ENCODE peak calls at places on chromosomes 12 and 14, in six cellular contexts. B is adrenal gland, I is transverse colon, O is fibroblast of lung, M is colonic mucosa, X is astrocyte of the spinal cord. E is an unnamed sample.

GRCh38 chr12:2003676-2004112 is 563 bp downstream of the DCP1B start:
- DNase-seq in O (no peak), B (no peak), I (no peak), X (no peak), M (no peak), E (no peak)

GRCh38 chr12:89655851-89656250 is 52.8 kb downstream of the ATP2B1 start:
- DNase-seq in X (no peak), B (no peak), I (no peak), O (no peak), M (no peak), E (no peak)

GRCh38 chr12:75561921-75562320 is 50.5 kb upstream of the KRR1 start:
- DNase-seq in O (no peak), I (no peak), B (no peak), X (no peak), M (no peak), E (no peak)

GRCh38 chr12:57450057-57450456 is 5.0 kb upstream of the INHBE start:
- DNase-seq in B (no peak), O (no peak), I (no peak), M (no peak), X (no peak), E (no peak)

GRCh38 chr14:62015945-62016344 is 253.7 kb downstream of the SNAPC1 start:
- DNase-seq in M (no peak), O (peak), X (peak), I (no peak), B (no peak), E (peak)

GRCh38 chr14:36747411-36748184 is 85.9 kb downstream of the PAX9 start:
- DNase-seq in O (no peak), B (no peak), I (no peak), X (no peak), M (no peak), E (peak)

GRCh38 chr12:42625611-42626010 is 36.1 kb upstream of the PRICKLE1 start:
- DNase-seq in I (no peak), X (no peak), M (no peak), O (peak), B (no peak), E (no peak)

GRCh38 chr14:103231376-103232019 is 102.5 kb upstream of the EIF5 start:
- DNase-seq in B (no peak), I (no peak), M (no peak), X (no peak), O (no peak), E (no peak)

GRCh38 chr12:79847417-79847816 is 87.5 kb downstream of the PPP1R12A start:
- DNase-seq in M (no peak), X (no peak), B (no peak), I (no peak), O (no peak), E (no peak)

GRCh38 chr12:66901136-66901932 is 222.5 kb upstream of the GRIP1 start:
- DNase-seq in I (no peak), M (no peak), B (no peak), X (no peak), O (no peak), E (no peak)

GRCh38 chr12:2680676-2681039 is 114.1 kb upstream of the FKBP4 start:
- DNase-seq in B (no peak), M (no peak), I (no peak), O (no peak), X (no peak), E (no peak)

GRCh38 chr12:76144253-76144564 is 59.7 kb upstream of the NAP1L1 start:
- DNase-seq in B (no peak), I (peak), M (no peak), X (no peak), O (peak), E (peak)

GRCh38 chr14:97699026-97699425 is 901.8 kb downstream of the VRK1 start:
- DNase-seq in I (no peak), X (no peak), M (no peak), B (no peak), O (no peak), E (no peak)

GRCh38 chr14:55869397-55870049 is 248.7 kb upstream of the PELI2 start:
- DNase-seq in O (peak), B (no peak), M (no peak), X (no peak), I (no peak), E (no peak)

GRCh38 chr14:55867726-55868125 is 250.5 kb upstream of the PELI2 start:
- DNase-seq in I (no peak), B (no peak), O (peak), M (no peak), X (no peak), E (no peak)

GRCh38 chr14:55864890-55865655 is 253.1 kb upstream of the PELI2 start:
- DNase-seq in M (no peak), I (no peak), O (no peak), X (no peak), B (no peak), E (no peak)
- H3K4me3 ChIP-seq in M (no peak), I (no peak), O (no peak), X (no peak), B (no peak), E (no peak)

DNA sequence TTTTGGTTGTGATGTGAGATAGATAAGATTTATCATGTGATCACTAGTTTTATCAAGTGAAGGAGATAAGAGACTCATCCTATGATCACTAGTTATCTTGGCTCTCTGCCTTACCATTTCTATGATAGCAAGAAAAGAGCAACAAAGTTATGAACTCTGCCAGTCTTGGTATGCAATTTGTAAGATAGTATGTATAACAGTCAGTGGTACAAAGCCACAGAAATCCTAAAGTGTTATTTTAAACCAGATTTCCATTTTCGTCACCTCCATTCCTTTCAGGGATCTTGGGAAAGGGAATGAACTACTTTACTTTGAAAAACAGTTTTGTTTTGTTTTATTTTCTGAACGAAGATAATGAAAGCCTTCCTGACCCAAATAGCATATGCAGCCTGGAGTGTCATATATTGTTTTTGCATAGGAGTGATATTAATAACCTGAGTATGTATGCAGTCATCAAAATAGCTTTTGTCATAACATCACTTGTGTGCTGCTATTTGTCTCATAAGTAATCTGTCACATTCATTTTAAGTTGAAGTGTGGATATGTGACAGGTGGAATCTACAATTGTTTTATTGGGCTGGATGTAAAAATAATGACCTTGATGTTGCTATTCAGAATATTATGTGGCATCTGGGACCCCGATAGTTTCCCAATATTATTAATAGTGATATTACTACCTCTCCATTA is 35.0 kb downstream of the FLRT2 start:
- DNase-seq in O (peak), I (no peak), X (no peak), M (no peak), B (no peak), E (no peak)
- TF ChIP-seq CTCF in O (no peak), I (no peak), X (no peak), M (no peak), B (no peak), E (no peak)

DNA sequence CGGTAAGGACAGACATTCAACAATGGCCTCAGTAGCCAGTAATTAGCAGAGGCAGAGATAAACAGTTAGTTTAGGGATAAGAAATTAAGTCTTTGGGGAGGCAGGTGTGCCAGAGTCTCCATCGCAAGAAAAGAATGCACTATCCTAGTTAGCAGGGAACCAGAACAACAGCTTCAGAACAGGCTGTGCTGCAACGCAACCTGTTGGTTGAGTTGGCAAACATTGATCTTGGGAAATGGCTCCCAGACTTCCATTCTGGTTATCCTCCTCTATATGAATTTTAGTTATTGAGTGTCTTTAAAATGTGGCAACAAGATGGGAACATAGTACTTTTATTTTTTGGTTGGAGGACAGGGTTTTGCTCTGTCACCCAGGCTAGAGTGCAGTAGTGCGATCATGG is 12.3 kb upstream of the LEMD3 start:
- DNase-seq in B (no peak), I (no peak), M (no peak), X (no peak), O (no peak), E (no peak)
- H3K4me3 ChIP-seq in B (no peak), I (no peak), M (no peak), X (no peak), O (no peak), E (no peak)

GRCh38 chr14:34981743-34982420 is 910 bp upstream of the SRP54 start:
- DNase-seq in I (peak), O (peak), M (peak), B (peak), X (no peak), E (peak)
- TF ChIP-seq CTCF in I (peak), O (peak), M (peak), B (peak), X (peak), E (peak)

DNA sequence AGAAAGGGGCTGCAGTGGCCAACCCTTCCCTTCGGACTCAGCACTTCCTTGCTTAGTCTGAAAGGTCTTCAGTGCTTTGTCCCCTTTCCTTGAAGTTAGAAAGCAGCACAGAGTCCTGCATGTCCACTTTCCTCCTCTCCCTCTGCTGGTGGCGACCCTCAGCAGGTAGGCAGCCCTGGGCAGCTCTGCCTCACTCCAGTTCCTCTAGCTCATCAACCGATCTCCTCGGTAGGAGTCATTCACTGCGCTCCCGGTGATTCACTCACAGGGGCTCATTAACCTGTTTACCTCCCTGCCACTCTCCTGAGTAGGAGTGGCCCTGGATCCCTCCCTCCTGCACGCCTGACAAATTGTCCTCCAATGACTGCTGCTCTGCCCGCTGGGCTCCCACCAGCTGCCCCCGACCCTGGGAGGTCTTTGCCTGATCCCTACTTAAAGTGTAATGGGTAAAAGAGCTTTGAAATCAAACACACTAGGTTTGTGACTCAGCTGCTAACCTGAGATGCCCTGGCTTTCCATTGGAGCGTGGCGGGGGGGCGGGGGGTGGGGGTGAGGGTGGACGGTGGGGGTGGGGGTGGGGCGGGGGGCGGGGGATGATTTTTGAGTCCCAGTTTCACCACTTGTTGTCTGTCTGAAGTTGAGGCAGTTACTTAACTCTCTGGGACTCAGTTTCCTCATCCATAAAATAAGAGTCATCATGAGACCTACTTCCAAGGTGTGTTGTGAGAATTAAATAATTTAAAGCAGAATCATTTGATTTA is 4.2 kb downstream of the SCNN1A start:
- DNase-seq in X (peak), I (peak), M (peak), O (peak), B (peak), E (peak)
- H3K4me3 ChIP-seq in X (no peak), I (peak), M (peak), O (no peak), B (no peak), E (no peak)

E was measured in fibroblast of pulmonary artery.